ENCODE peak calls at places on chromosomes 16 and 17, in seven cellular contexts. K is astrocyte of the spinal cord; L is right atrium auricular region; U is osteocyte; X is MCF 10A; J is GM06990; I is CD4-positive, alpha-beta memory T cell. C is an unnamed sample.

GRCh38 chr16:3949287-3949686 is 68.8 kb upstream of the CREBBP start:
- DNase-seq in X (no peak), I (no peak), L (no peak), J (no peak), U (no peak), K (no peak), C (no peak)

GRCh38 chr16:1734123-1734522 is 28.1 kb downstream of the MAPK8IP3 start:
- DNase-seq in K (no peak), L (no peak), I (no peak), X (no peak), U (no peak), J (no peak), C (no peak)

GRCh38 chr17:17682737-17683675 is 1.7 kb downstream of the RAI1 start:
- DNase-seq in X (peak), K (peak), U (no peak), L (no peak), I (peak), J (peak), C (peak)

GRCh38 chr17:5971969-5972368 is 98.2 kb upstream of the WSCD1 start:
- DNase-seq in J (no peak), X (no peak), K (no peak), U (no peak), I (no peak), L (no peak), C (no peak)

GRCh38 chr17:68176770-68177169 is 71.1 kb upstream of the AMZ2 start:
- DNase-seq in U (no peak), X (no peak), L (no peak), J (no peak), I (no peak), K (no peak), C (no peak)

GRCh38 chr16:85490971-85491771 is 122.0 kb upstream of the GSE1 start:
- DNase-seq in J (peak), U (no peak), L (no peak), K (no peak), I (peak), X (peak), C (no peak)

GRCh38 chr17:46011711-46012505 is 12.9 kb downstream of the STH start:
- DNase-seq in K (no peak), U (no peak), J (no peak), I (no peak), L (no peak), X (no peak), C (no peak)

GRCh38 chr16:47460755-47461597 is at the start of the genes ITFG1 and PHKB:
- DNase-seq in U (peak), I (peak), J (peak), L (peak), X (peak), K (peak), C (peak)

GRCh38 chr17:75557075-75557851 is 30.3 kb upstream of the MYO15B start:
- DNase-seq in X (peak), I (no peak), J (no peak), K (peak), U (no peak), L (no peak), C (peak)

GRCh38 chr17:56681561-56682266 is 88.2 kb downstream of the NOG start:
- DNase-seq in J (no peak), L (no peak), U (no peak), X (peak), K (peak), I (no peak), C (peak)

GRCh38 chr17:60586288-60586974 is 13.6 kb upstream of the PPM1D start:
- DNase-seq in K (no peak), U (no peak), L (no peak), X (peak), I (no peak), J (no peak), C (no peak)

GRCh38 chr16:2596747-2597559 is 59.1 kb downstream of the PDPK1 start:
- DNase-seq in I (no peak), X (no peak), U (no peak), J (no peak), L (no peak), K (no peak), C (no peak)

GRCh38 chr17:3710951-3711383 is 12.7 kb upstream of the HASPIN start:
- DNase-seq in L (no peak), U (no peak), I (peak), K (peak), X (peak), J (peak), C (peak)

GRCh38 chr17:3635474-3636153 is 436 bp downstream of the SHPK start:
- DNase-seq in K (no peak), I (no peak), X (no peak), J (no peak), U (no peak), L (no peak), C (no peak)

GRCh38 chr16:21628772-21629171 is 23.6 kb downstream of the IGSF6 start:
- DNase-seq in X (no peak), I (no peak), L (no peak), K (no peak), J (no peak), U (no peak), C (peak)

GRCh38 chr17:83182620-83183063 is 103.2 kb downstream of the METRNL start:
- DNase-seq in K (no peak), U (peak), J (no peak), I (no peak), X (no peak), L (peak), C (no peak)

GRCh38 chr16:81627024-81627423 is 152.1 kb upstream of the PLCG2 start:
- DNase-seq in J (no peak), I (no peak), L (no peak), X (no peak), U (no peak), K (no peak), C (peak)

GRCh38 chr17:40122466-40122943 is 734 bp downstream of the MSL1 start:
- DNase-seq in I (no peak), U (peak), L (no peak), X (peak), J (peak), K (no peak), C (no peak)

GRCh38 chr17:1480747-1481465 is 11.6 kb downstream of the MYO1C start:
- DNase-seq in J (no peak), U (no peak), K (peak), X (no peak), I (no peak), L (no peak), C (no peak)

GRCh38 chr16:14309001-14309886 is 238.1 kb downstream of the MRTFB start:
- DNase-seq in L (no peak), X (no peak), U (no peak), I (peak), J (peak), K (no peak), C (no peak)